ENCODE peak calls at places on chromosomes 6 and 20, in eight cellular contexts. D is spleen, X is astrocyte, Z is body of pancreas, P is aorta, M is fibroblast of lung, V is cardiac muscle cell, H is testis. O is an unnamed sample. For H3K36me3 and H3K4me1, the result is how much of the 10 kb centered on the place peaks cover.

GRCh38 chr20:62820962-62821725 is 4.3 kb downstream of the COL9A3 start:
- DNase-seq in D (no peak), X (no peak), Z (no peak), P (no peak), M (no peak), V (no peak), H (no peak), O (peak)

GRCh38 chr6:80126657-80127350 is 20.3 kb downstream of the BCKDHB start:
- DNase-seq in D (no peak), X (no peak), Z (no peak), P (no peak), M (no peak), V (no peak), H (no peak), O (no peak)

GRCh38 chr6:166257911-166258318 is 50.3 kb downstream of the PRR18 start:
- DNase-seq in D (no peak), X (no peak), Z (no peak), P (no peak), M (no peak), V (no peak), H (no peak), O (no peak)

GRCh38 chr6:72376736-72377135 is 245.1 kb upstream of the KCNQ5 start:
- DNase-seq in D (no peak), X (no peak), Z (no peak), P (no peak), M (no peak), V (no peak), H (no peak), O (no peak)

GRCh38 chr6:74161380-74161779 is 465.4 kb downstream of the CD109 start:
- DNase-seq in D (no peak), X (no peak), Z (no peak), P (no peak), M (peak), V (peak), H (no peak), O (no peak)

GRCh38 chr6:48567016-48567415 is 456.0 kb upstream of the PTCHD4 start:
- DNase-seq in D (no peak), X (peak), Z (no peak), P (no peak), M (no peak), V (peak), H (no peak), O (no peak)

GRCh38 chr20:41608606-41609005 is 9.6 kb downstream of the CHD6 start:
- DNase-seq in D (no peak), X (no peak), Z (no peak), P (no peak), M (no peak), V (no peak), H (no peak), O (no peak)

GRCh38 chr6:40394381-40394780 is 192.8 kb downstream of the LRFN2 start:
- DNase-seq in D (no peak), X (no peak), Z (no peak), P (no peak), M (no peak), V (no peak), H (no peak), O (no peak)

GRCh38 chr6:85416766-85417165 is 33.1 kb upstream of the NT5E start:
- DNase-seq in D (no peak), X (no peak), Z (no peak), P (no peak), M (no peak), V (no peak), H (no peak), O (no peak)

GRCh38 chr6:85417336-85417735 is 32.5 kb upstream of the NT5E start:
- DNase-seq in D (no peak), X (no peak), Z (no peak), P (no peak), M (peak), V (no peak), H (no peak), O (no peak)

GRCh38 chr6:85408039-85408438 is 41.8 kb upstream of the NT5E start:
- DNase-seq in D (no peak), X (no peak), Z (no peak), P (no peak), M (no peak), V (no peak), H (no peak), O (no peak)

GRCh38 chr6:85416049-85416448 is 33.8 kb upstream of the NT5E start:
- DNase-seq in D (no peak), X (no peak), Z (no peak), P (no peak), M (peak), V (no peak), H (no peak), O (no peak)

GRCh38 chr6:85412926-85413325 is 37.0 kb upstream of the NT5E start:
- DNase-seq in D (no peak), X (no peak), Z (no peak), P (no peak), M (no peak), V (no peak), H (no peak), O (no peak)
- H3K36me3 ChIP-seq in D (under half), X (under half), Z (under half), P (under half), M (under half), V (under half), H (under half), O (under half)

GRCh38 chr6:43806758-43807227 is 36.8 kb downstream of the VEGFA start:
- DNase-seq in D (no peak), X (no peak), Z (no peak), P (no peak), M (no peak), V (no peak), H (no peak), O (no peak)
- H3K4me1 ChIP-seq in D (under half), X (under half), Z (half or more), P (under half), M (under half), V (under half), H (under half), O (under half)

DNA sequence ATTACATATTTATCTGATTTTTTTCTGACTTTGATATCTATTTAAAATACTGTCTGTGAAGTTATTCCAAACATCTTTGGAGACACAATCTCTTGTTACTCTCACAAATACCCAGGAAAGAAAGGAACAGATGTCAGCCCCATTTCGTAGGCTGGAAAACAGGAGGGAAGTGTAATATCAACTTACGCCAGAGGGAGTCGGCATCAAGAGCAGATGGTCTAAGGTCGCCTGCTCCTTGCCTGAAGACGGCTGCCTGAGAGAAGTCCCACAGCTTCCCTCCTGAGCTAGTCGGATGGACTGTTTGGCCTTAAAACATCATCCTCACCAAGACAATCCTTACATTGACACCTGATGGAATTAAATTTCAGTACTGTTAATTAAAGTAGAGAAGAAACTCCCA is 13.4 kb downstream of the CST7 start:
- DNase-seq in D (no peak), X (no peak), Z (no peak), P (no peak), M (no peak), V (no peak), H (no peak), O (no peak)
- H3K36me3 ChIP-seq in D (half or more), X (under half), Z (under half), P (under half), M (under half), V (under half), H (under half), O (under half)

GRCh38 chr6:157265186-157265585 is 58.1 kb downstream of the TMEM242 start:
- DNase-seq in D (peak), X (no peak), Z (no peak), P (peak), M (no peak), V (no peak), H (no peak), O (no peak)
- H3K4me1 ChIP-seq in D (under half), X (under half), Z (under half), P (under half), M (under half), V (under half), H (under half), O (under half)

GRCh38 chr20:49156481-49156880 is 31.7 kb downstream of the STAU1 start:
- DNase-seq in D (no peak), X (no peak), Z (no peak), P (no peak), M (no peak), V (no peak), H (no peak), O (no peak)
- H3K36me3 ChIP-seq in D (under half), X (under half), Z (under half), P (under half), M (under half), V (under half), H (under half), O (half or more)

DNA sequence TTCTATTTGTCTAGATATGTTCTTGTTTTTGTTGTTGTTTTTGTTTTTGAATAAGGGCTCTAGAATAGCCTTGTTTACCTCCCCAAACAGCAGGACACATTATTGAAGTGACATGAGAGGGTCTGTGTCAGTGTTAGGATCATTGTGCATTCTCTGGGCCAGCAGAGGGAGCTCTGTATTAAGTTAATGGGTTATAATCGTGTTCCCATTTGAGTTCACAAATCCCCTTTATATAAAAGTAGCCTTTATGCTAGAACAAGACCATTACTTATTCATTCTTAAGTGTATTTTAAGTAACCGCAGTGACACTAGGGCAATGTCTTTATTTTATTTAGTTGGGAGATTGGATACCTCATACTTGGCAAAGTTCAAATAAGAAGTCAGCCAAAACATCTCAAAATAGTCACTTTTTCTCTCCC is 44.8 kb downstream of the STK4 start:
- DNase-seq in D (no peak), X (peak), Z (peak), P (peak), M (peak), V (peak), H (peak), O (no peak)
- H3K4me1 ChIP-seq in D (under half), X (under half), Z (under half), P (under half), M (under half), V (under half), H (under half), O (half or more)

GRCh38 chr6:53015486-53015885 is 20.4 kb upstream of the GSTA4 start:
- DNase-seq in D (no peak), X (no peak), Z (no peak), P (no peak), M (no peak), V (no peak), H (no peak), O (no peak)
- H3K36me3 ChIP-seq in D (half or more), X (under half), Z (under half), P (under half), M (under half), V (half or more), H (under half), O (under half)

DNA sequence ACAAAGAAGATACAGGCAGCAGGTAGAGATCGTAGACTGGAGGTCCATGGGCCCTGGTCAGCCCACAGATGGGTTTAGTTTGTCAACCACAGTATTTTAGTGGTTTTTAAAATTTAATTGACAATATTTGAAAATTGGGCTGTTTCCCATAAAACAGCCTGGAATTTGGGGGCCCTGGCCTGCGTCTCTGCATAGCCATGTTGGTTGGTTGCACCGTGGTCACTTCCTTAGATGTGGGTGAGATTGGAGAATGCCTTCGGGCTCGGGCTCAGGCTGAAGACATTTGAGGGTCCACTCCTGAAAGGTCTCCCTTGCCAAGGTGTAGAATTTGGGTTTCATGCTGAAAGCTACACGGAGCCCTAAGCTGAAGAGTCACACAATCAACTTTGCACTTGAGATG is 7.7 kb downstream of the DUSP22 start:
- DNase-seq in D (no peak), X (no peak), Z (no peak), P (no peak), M (no peak), V (no peak), H (no peak), O (no peak)
- H3K4me1 ChIP-seq in D (half or more), X (under half), Z (under half), P (under half), M (under half), V (under half), H (under half), O (under half)

GRCh38 chr20:50170549-50171220 is 17.2 kb upstream of the PEDS1 start:
- DNase-seq in D (no peak), X (no peak), Z (no peak), P (no peak), M (no peak), V (no peak), H (no peak), O (no peak)
- H3K36me3 ChIP-seq in D (under half), X (under half), Z (under half), P (under half), M (under half), V (under half), H (under half), O (under half)

DNA sequence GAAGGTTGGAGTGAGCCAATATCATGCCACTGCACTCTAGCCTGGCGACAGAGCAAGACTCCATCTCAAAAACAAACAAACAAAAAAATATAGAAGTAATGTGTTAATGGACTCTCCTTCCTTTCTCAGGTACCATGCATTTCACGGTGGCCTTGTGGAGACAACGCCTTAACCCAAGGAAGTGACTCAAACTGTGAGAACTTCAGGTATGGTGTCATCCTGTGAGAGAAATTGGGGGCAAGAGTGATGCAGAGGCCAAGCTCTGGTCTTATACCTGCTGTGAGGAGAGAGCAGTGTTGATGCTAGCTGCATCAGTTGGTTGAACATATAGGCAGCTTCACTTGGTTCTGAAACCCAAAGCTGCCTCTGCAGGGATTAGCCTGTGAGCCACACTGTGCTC is 6.2 kb downstream of the ITCH start:
- DNase-seq in D (no peak), X (no peak), Z (no peak), P (no peak), M (no peak), V (no peak), H (no peak), O (peak)
- H3K4me1 ChIP-seq in D (half or more), X (under half), Z (under half), P (under half), M (under half), V (under half), H (under half), O (half or more)

O was measured in RWPE2.